ENCODE peak calls at places on chromosome X, in seven cellular contexts. One of them, this sample, is unnamed.

GRCh38 chrX:141642979-141643378 is 53.5 kb downstream of the SPANXA2 start:
- DNase-seq in esophagus squamous epithelium: no peak
- DNase-seq in IMR-90: peak
- DNase-seq in A549: peak
- DNase-seq in gastrocnemius medialis: no peak
- DNase-seq in tibial nerve: no peak
- DNase-seq in uterus: no peak
- DNase-seq in this sample: no peak

GRCh38 chrX:80306007-80306406 is 114.2 kb upstream of the TENT5D start:
- DNase-seq in esophagus squamous epithelium: no peak
- DNase-seq in IMR-90: no peak
- DNase-seq in A549: no peak
- DNase-seq in gastrocnemius medialis: no peak
- DNase-seq in tibial nerve: no peak
- DNase-seq in uterus: no peak
- DNase-seq in this sample: no peak

GRCh38 chrX:926991-927390 is 285.5 kb downstream of the CRLF2 start:
- DNase-seq in esophagus squamous epithelium: no peak
- DNase-seq in IMR-90: no peak
- DNase-seq in A549: no peak
- DNase-seq in gastrocnemius medialis: no peak
- DNase-seq in tibial nerve: no peak
- DNase-seq in uterus: no peak
- DNase-seq in this sample: no peak

GRCh38 chrX:72317139-72317538 is 11.4 kb upstream of the CITED1 start:
- DNase-seq in esophagus squamous epithelium: no peak
- DNase-seq in IMR-90: no peak
- DNase-seq in A549: no peak
- DNase-seq in gastrocnemius medialis: no peak
- DNase-seq in tibial nerve: no peak
- DNase-seq in uterus: no peak
- DNase-seq in this sample: no peak

GRCh38 chrX:100647095-100647494 is 3.1 kb downstream of the SRPX2 start:
- DNase-seq in esophagus squamous epithelium: no peak
- DNase-seq in IMR-90: no peak
- DNase-seq in A549: no peak
- DNase-seq in gastrocnemius medialis: no peak
- DNase-seq in tibial nerve: no peak
- DNase-seq in uterus: no peak
- DNase-seq in this sample: no peak

GRCh38 chrX:138775501-138775900 is 64.0 kb upstream of the FGF13 start:
- DNase-seq in esophagus squamous epithelium: no peak
- DNase-seq in IMR-90: peak
- DNase-seq in A549: peak
- DNase-seq in gastrocnemius medialis: no peak
- DNase-seq in tibial nerve: no peak
- DNase-seq in uterus: no peak
- DNase-seq in this sample: no peak

GRCh38 chrX:101595739-101596419 is 21.9 kb downstream of the ARMCX6 start:
- DNase-seq in esophagus squamous epithelium: no peak
- DNase-seq in IMR-90: peak
- DNase-seq in A549: peak
- DNase-seq in gastrocnemius medialis: no peak
- DNase-seq in tibial nerve: peak
- DNase-seq in uterus: peak
- DNase-seq in this sample: peak

GRCh38 chrX:44022964-44023363 is 49.8 kb upstream of the NDP start:
- DNase-seq in esophagus squamous epithelium: no peak
- DNase-seq in IMR-90: no peak
- DNase-seq in A549: no peak
- DNase-seq in gastrocnemius medialis: no peak
- DNase-seq in tibial nerve: no peak
- DNase-seq in uterus: no peak
- DNase-seq in this sample: no peak

GRCh38 chrX:9458516-9459078 is 6.3 kb upstream of the TBL1X start:
- DNase-seq in esophagus squamous epithelium: no peak
- DNase-seq in IMR-90: no peak
- DNase-seq in A549: no peak
- DNase-seq in gastrocnemius medialis: no peak
- DNase-seq in tibial nerve: no peak
- DNase-seq in uterus: no peak
- DNase-seq in this sample: no peak

GRCh38 chrX:39331062-39331704 is 529.9 kb downstream of the MID1IP1 start:
- DNase-seq in esophagus squamous epithelium: no peak
- DNase-seq in IMR-90: no peak
- DNase-seq in A549: no peak
- DNase-seq in gastrocnemius medialis: no peak
- DNase-seq in tibial nerve: no peak
- DNase-seq in uterus: no peak
- DNase-seq in this sample: no peak

GRCh38 chrX:16869393-16870094 is 618 bp downstream of the RBBP7 start:
- DNase-seq in esophagus squamous epithelium: no peak
- DNase-seq in IMR-90: peak
- DNase-seq in A549: peak
- DNase-seq in gastrocnemius medialis: peak
- DNase-seq in tibial nerve: no peak
- DNase-seq in uterus: peak
- DNase-seq in this sample: no peak

GRCh38 chrX:40807384-40807783 is 72.0 kb upstream of the MED14 start:
- DNase-seq in esophagus squamous epithelium: no peak
- DNase-seq in IMR-90: no peak
- DNase-seq in A549: no peak
- DNase-seq in gastrocnemius medialis: no peak
- DNase-seq in tibial nerve: no peak
- DNase-seq in uterus: no peak
- DNase-seq in this sample: no peak

DNA sequence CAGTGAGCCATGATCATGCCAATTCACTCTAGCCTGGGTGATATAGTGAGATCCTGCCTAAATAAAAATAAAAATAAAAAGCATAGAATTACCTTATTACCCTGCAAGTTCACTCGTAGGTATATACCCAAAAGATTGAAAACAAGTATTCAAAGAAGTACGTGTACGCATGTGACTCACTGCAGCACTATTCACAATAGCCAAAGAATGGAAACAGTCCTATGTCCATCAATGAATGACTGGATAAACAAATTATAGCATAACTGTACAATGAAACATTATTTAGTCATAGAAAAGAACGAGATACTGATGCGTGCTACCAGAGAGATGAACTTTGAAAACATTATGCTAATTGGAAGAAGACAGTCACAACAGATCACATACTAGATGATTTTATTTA is 204.6 kb upstream of the DIAPH2 start:
- DNase-seq in esophagus squamous epithelium: no peak
- DNase-seq in IMR-90: peak
- DNase-seq in A549: peak
- DNase-seq in gastrocnemius medialis: no peak
- DNase-seq in tibial nerve: no peak
- DNase-seq in uterus: no peak
- DNase-seq in this sample: no peak
- TF ChIP-seq POLR2A in esophagus squamous epithelium: no peak
- TF ChIP-seq POLR2A in IMR-90: no peak
- TF ChIP-seq POLR2A in A549: no peak
- TF ChIP-seq POLR2A in gastrocnemius medialis: no peak
- TF ChIP-seq POLR2A in tibial nerve: no peak
- TF ChIP-seq POLR2A in uterus: no peak
- TF ChIP-seq POLR2A in this sample: no peak

DNA sequence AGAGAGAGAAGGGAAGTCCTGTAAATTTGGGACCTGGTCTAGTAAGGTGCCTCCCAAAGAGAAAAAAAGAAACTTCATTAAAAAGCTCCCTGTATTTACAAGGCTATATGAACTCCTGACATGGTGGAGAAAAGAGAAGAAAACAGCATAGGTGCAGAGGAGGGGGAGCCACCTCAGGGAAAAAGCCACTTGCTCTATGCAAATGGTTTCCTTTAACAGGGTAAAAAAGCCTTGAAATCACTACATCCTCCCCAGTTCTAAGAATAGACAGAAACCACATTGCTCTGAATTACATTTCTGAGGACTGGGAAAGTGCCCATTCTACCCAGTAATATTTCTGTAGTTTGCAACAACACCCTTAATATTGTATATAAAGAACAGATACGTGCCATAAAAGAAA is 165.5 kb downstream of the KLF8 start:
- DNase-seq in esophagus squamous epithelium: no peak
- DNase-seq in IMR-90: no peak
- DNase-seq in A549: no peak
- DNase-seq in gastrocnemius medialis: no peak
- DNase-seq in tibial nerve: no peak
- DNase-seq in uterus: no peak
- DNase-seq in this sample: no peak
- TF ChIP-seq CTCF in esophagus squamous epithelium: no peak
- TF ChIP-seq CTCF in IMR-90: no peak
- TF ChIP-seq CTCF in A549: no peak
- TF ChIP-seq CTCF in gastrocnemius medialis: no peak
- TF ChIP-seq CTCF in tibial nerve: no peak
- TF ChIP-seq CTCF in uterus: no peak
- TF ChIP-seq CTCF in this sample: no peak

DNA sequence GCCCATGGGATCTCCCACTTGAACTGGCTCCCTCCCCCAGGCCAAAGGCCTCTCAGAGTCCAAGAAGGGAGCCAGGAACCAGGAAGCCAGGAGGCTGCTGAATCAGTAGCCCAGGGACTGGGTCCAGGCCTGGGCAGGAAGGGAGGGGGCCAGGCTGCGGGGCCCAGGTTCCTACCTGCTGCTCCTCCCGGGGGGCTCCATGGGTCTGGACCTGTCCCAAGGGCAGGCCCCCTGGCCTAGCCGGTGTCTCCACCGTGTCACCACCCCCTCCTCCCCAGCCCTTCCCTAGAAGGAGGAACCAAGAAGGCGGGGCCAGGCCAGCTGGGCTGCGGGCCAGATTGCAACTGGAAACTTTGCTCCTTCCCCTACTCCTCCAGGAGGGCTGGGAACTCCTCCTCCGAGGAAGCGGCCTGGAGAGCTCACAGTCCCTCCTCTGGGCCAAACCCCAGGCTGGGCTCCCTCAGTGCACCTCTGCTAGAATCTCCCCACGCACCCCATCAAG is at the start of gene IQSEC2:
- DNase-seq in esophagus squamous epithelium: no peak
- DNase-seq in IMR-90: peak
- DNase-seq in A549: peak
- DNase-seq in gastrocnemius medialis: peak
- DNase-seq in tibial nerve: peak
- DNase-seq in uterus: peak
- DNase-seq in this sample: peak
- H3K4me3 ChIP-seq in esophagus squamous epithelium: peak
- H3K4me3 ChIP-seq in IMR-90: peak
- H3K4me3 ChIP-seq in A549: peak
- H3K4me3 ChIP-seq in gastrocnemius medialis: peak
- H3K4me3 ChIP-seq in tibial nerve: peak
- H3K4me3 ChIP-seq in uterus: peak
- H3K4me3 ChIP-seq in this sample: no peak

GRCh38 chrX:154367474-154368308 is 6.7 kb downstream of the FLNA start:
- DNase-seq in esophagus squamous epithelium: no peak
- DNase-seq in IMR-90: no peak
- DNase-seq in A549: no peak
- DNase-seq in gastrocnemius medialis: no peak
- DNase-seq in tibial nerve: no peak
- DNase-seq in uterus: no peak
- DNase-seq in this sample: no peak

GRCh38 chrX:154369453-154370299 is 4.8 kb downstream of the FLNA start:
- DNase-seq in esophagus squamous epithelium: peak
- DNase-seq in IMR-90: peak
- DNase-seq in A549: peak
- DNase-seq in gastrocnemius medialis: peak
- DNase-seq in tibial nerve: peak
- DNase-seq in uterus: peak
- DNase-seq in this sample: peak

GRCh38 chrX:154370300-154370881 is 4.0 kb downstream of the FLNA start:
- DNase-seq in esophagus squamous epithelium: no peak
- DNase-seq in IMR-90: no peak
- DNase-seq in A549: no peak
- DNase-seq in gastrocnemius medialis: no peak
- DNase-seq in tibial nerve: no peak
- DNase-seq in uterus: no peak
- DNase-seq in this sample: no peak

GRCh38 chrX:154366666-154367055 is 7.8 kb downstream of the FLNA start:
- DNase-seq in esophagus squamous epithelium: no peak
- DNase-seq in IMR-90: no peak
- DNase-seq in A549: no peak
- DNase-seq in gastrocnemius medialis: no peak
- DNase-seq in tibial nerve: no peak
- DNase-seq in uterus: no peak
- DNase-seq in this sample: no peak

GRCh38 chrX:154368630-154369452 is 5.6 kb downstream of the FLNA start:
- DNase-seq in esophagus squamous epithelium: peak
- DNase-seq in IMR-90: peak
- DNase-seq in A549: peak
- DNase-seq in gastrocnemius medialis: peak
- DNase-seq in tibial nerve: peak
- DNase-seq in uterus: peak
- DNase-seq in this sample: peak
- TF ChIP-seq POLR2A in esophagus squamous epithelium: no peak
- TF ChIP-seq POLR2A in IMR-90: peak
- TF ChIP-seq POLR2A in A549: peak
- TF ChIP-seq POLR2A in gastrocnemius medialis: no peak
- TF ChIP-seq POLR2A in tibial nerve: peak
- TF ChIP-seq POLR2A in uterus: peak
- TF ChIP-seq POLR2A in this sample: no peak

This sample was measured in lower leg skin.